ENCODE peak calls at places on chromosomes 5 and 9, in ten cellular contexts. Z, X, Q, E, G, Y, V, D, L and M are unnamed samples.

GRCh38 chr5:34685485-34686197 is 29.5 kb downstream of the RAI14 start:
- DNase-seq in Z (no peak), X (no peak), Q (peak; percentile 65), E (peak; percentile 54), G (peak; percentile 11), Y (peak; percentile 81), V (peak; percentile 77), D (no peak), L (no peak), M (no peak)

GRCh38 chr9:108844856-108845255 is 10.9 kb downstream of the ACTL7B start:
- DNase-seq in Z (no peak), X (no peak), Q (no peak), E (no peak), G (no peak), Y (no peak), V (no peak), D (no peak), L (no peak), M (peak; percentile 78)

GRCh38 chr5:61023131-61023530 is 78.1 kb downstream of the NDUFAF2 start:
- DNase-seq in Z (no peak), X (no peak), Q (peak; percentile 79), E (no peak), G (no peak), Y (no peak), V (peak; percentile 69), D (no peak), L (no peak), M (no peak)

GRCh38 chr5:133360693-133361479 is 251.5 kb downstream of the FSTL4 start:
- DNase-seq in Z (no peak), X (no peak), Q (no peak), E (peak; percentile 27), G (no peak), Y (peak; percentile 95), V (no peak), D (no peak), L (no peak), M (no peak)

GRCh38 chr5:156121234-156121633 is 205.7 kb upstream of the SGCD start:
- DNase-seq in Z (no peak), X (no peak), Q (no peak), E (no peak), G (peak; percentile 21), Y (no peak), V (peak; percentile 4), D (no peak), L (no peak), M (no peak)

GRCh38 chr5:36795366-36795765 is 81.2 kb upstream of the NIPBL start:
- DNase-seq in Z (no peak), X (no peak), Q (no peak), E (no peak), G (no peak), Y (no peak), V (no peak), D (no peak), L (no peak), M (no peak)

GRCh38 chr9:99134893-99135341 is 30.0 kb downstream of the TGFBR1 start:
- DNase-seq in Z (no peak), X (no peak), Q (peak; percentile 73), E (no peak), G (peak; percentile 32), Y (no peak), V (peak; percentile 75), D (no peak), L (no peak), M (no peak)

GRCh38 chr5:173615884-173616576 is 420 bp downstream of the BOD1 start:
- DNase-seq in Z (peak; percentile 61), X (peak; percentile 39), Q (peak; percentile 79), E (peak; percentile 88), G (peak; percentile 82), Y (peak; percentile 91), V (peak; percentile 86), D (peak; percentile 79), L (peak; percentile 61), M (peak; percentile 19)

GRCh38 chr5:141598389-141599360 is 20.1 kb downstream of the DIAPH1 start:
- DNase-seq in Z (no peak), X (no peak), Q (peak; percentile 34), E (no peak), G (no peak), Y (no peak), V (peak; percentile 44), D (no peak), L (no peak), M (no peak)

GRCh38 chr9:93094294-93095204 is 1.5 kb upstream of the CARD19 start:
- DNase-seq in Z (no peak), X (no peak), Q (no peak), E (peak; percentile 28), G (no peak), Y (peak; percentile 62), V (no peak), D (peak; percentile 42), L (no peak), M (no peak)

GRCh38 chr9:35658144-35658893 is at the start of gene CCDC107:
- DNase-seq in Z (peak; percentile 86), X (peak; percentile 66), Q (peak; percentile 86), E (peak; percentile 93), G (peak; percentile 46), Y (peak; percentile 95), V (peak; percentile 85), D (peak; percentile 84), L (peak; percentile 80), M (no peak)

GRCh38 chr9:118473527-118473926 is 769.3 kb downstream of the TLR4 start:
- DNase-seq in Z (no peak), X (no peak), Q (no peak), E (peak; percentile 66), G (no peak), Y (no peak), V (no peak), D (no peak), L (no peak), M (no peak)

GRCh38 chr9:36598281-36598680 is 25.6 kb downstream of the MELK start:
- DNase-seq in Z (no peak), X (no peak), Q (peak; percentile 38), E (no peak), G (no peak), Y (peak; percentile 65), V (peak; percentile 48), D (no peak), L (no peak), M (no peak)

GRCh38 chr5:33153373-33153772 is 287.4 kb upstream of the TARS1 start:
- DNase-seq in Z (no peak), X (no peak), Q (no peak), E (no peak), G (no peak), Y (no peak), V (no peak), D (no peak), L (no peak), M (no peak)

GRCh38 chr9:108913391-108913790 is 20.5 kb downstream of the ELP1 start:
- DNase-seq in Z (no peak), X (no peak), Q (no peak), E (no peak), G (no peak), Y (no peak), V (peak; percentile 85), D (no peak), L (no peak), M (no peak)

GRCh38 chr5:174560861-174561260 is 163.5 kb upstream of the MSX2 start:
- DNase-seq in Z (no peak), X (no peak), Q (no peak), E (no peak), G (no peak), Y (no peak), V (no peak), D (no peak), L (no peak), M (no peak)

GRCh38 chr5:135223404-135223803 is 175.6 kb downstream of the MACROH2A1 start:
- DNase-seq in Z (no peak), X (no peak), Q (no peak), E (peak; percentile 50), G (no peak), Y (no peak), V (no peak), D (no peak), L (no peak), M (no peak)

GRCh38 chr5:107696511-107696910 is 25.8 kb upstream of the EFNA5 start:
- DNase-seq in Z (no peak), X (no peak), Q (no peak), E (no peak), G (no peak), Y (no peak), V (no peak), D (no peak), L (no peak), M (no peak)

GRCh38 chr5:2913306-2913705 is 161.8 kb upstream of the IRX2 start:
- DNase-seq in Z (no peak), X (no peak), Q (no peak), E (no peak), G (no peak), Y (no peak), V (no peak), D (no peak), L (no peak), M (no peak)

GRCh38 chr5:87383216-87383615 is 29.5 kb downstream of the CCNH start:
- DNase-seq in Z (no peak), X (no peak), Q (no peak), E (no peak), G (peak; percentile 23), Y (no peak), V (peak; percentile 33), D (no peak), L (no peak), M (no peak)

GRCh38 chr5:71586052-71586940 is 844 bp upstream of the MCCC2 start:
- DNase-seq in Z (no peak), X (no peak), Q (peak; percentile 50), E (no peak), G (no peak), Y (no peak), V (peak; percentile 49), D (no peak), L (no peak), M (no peak)

GRCh38 chr5:13780081-13780480 is 164.4 kb downstream of the DNAH5 start:
- DNase-seq in Z (no peak), X (no peak), Q (no peak), E (no peak), G (no peak), Y (no peak), V (no peak), D (no peak), L (no peak), M (no peak)

GRCh38 chr9:121966706-121967105 is 126.4 kb downstream of the TTLL11 start:
- DNase-seq in Z (no peak), X (no peak), Q (no peak), E (no peak), G (no peak), Y (no peak), V (no peak), D (no peak), L (no peak), M (no peak)